ENCODE peak calls at places on chromosomes 6 and 20, in six cellular contexts. H is tibial artery, E is fibroblast of the aortic adventitia, P is fibroblast of lung, C is astrocyte of the spinal cord, A is PC-3. N is an unnamed sample.

GRCh38 chr6:110813338-110813737 is 1.9 kb downstream of the CDK19 start:
- DNase-seq in A (no peak), P (no peak), E (no peak), H (no peak), C (no peak), N (no peak)

GRCh38 chr6:125733516-125734300 is 15.7 kb upstream of the HEY2 start:
- DNase-seq in C (no peak), P (no peak), A (no peak), H (no peak), E (no peak), N (no peak)

GRCh38 chr6:10384064-10384317 is 30.9 kb downstream of the TFAP2A start:
- DNase-seq in P (no peak), E (no peak), A (no peak), C (no peak), H (no peak), N (no peak)

GRCh38 chr6:71405416-71405815 is 116.8 kb downstream of the OGFRL1 start:
- DNase-seq in E (no peak), C (no peak), A (no peak), P (no peak), H (no peak), N (no peak)

GRCh38 chr6:40419881-40420705 is 167.1 kb downstream of the LRFN2 start:
- DNase-seq in C (no peak), E (no peak), P (no peak), A (no peak), H (no peak), N (no peak)

GRCh38 chr20:59001449-59002171 is 5.4 kb downstream of the CTSZ start:
- DNase-seq in E (no peak), C (no peak), H (no peak), P (no peak), A (no peak), N (no peak)

GRCh38 chr6:15575357-15576037 is 87.3 kb downstream of the DTNBP1 start:
- DNase-seq in E (no peak), A (no peak), C (no peak), P (no peak), H (no peak), N (no peak)

GRCh38 chr6:106486236-106486635 is 125.7 kb downstream of the CRYBG1 start:
- DNase-seq in C (peak; percentile 76), P (peak; percentile 94), H (no peak), E (no peak), A (no peak), N (no peak)

GRCh38 chr6:31118178-31118577 is 2.1 kb downstream of the CDSN start:
- DNase-seq in A (no peak), H (no peak), E (no peak), C (no peak), P (no peak), N (no peak)

DNA sequence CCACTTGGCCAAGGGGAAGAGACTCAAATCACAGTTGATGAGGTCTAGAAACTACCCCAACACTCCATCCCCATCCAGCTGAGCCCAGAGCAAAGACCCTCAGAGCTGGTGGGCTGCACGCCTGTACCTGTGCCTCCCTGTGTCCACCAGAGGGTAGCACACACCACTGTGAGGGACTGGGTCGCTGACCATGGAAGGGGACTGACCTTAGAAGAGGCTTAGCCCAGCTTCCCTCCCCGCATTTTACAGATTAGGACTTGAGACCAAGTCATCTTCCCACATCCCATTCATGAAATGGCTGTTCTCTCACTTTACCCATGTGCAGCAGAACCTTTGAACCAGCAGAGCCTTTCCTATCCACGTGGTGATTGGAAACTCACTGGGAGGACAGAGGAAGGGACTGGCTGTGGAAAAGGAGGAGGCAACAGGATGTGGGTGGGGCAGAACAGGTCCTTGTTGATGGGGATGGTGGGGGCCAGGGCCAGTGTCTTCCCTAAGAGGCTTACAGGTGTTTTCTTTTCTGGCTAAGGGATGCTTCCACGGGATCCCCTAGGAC is 44.3 kb downstream of the CPXM1 start:
- DNase-seq in C (peak; percentile 46), A (peak; percentile 71), P (peak; percentile 24), H (no peak), E (peak; percentile 65), N (no peak)
- TF ChIP-seq CTCF in C (peak; percentile 87), A (peak; percentile 94), P (peak; percentile 79), H (peak; percentile 35), E (peak; percentile 86), N (peak; percentile 33)

GRCh38 chr20:36147707-36148106 is 6.8 kb upstream of the EPB41L1 start:
- DNase-seq in H (peak; percentile 30), C (peak; percentile 14), E (peak; percentile 94), A (no peak), P (peak; percentile 47), N (no peak)

GRCh38 chr20:36149469-36149868 is 5.1 kb upstream of the EPB41L1 start:
- DNase-seq in H (peak; percentile 35), P (no peak), A (no peak), E (no peak), C (no peak), N (no peak)

GRCh38 chr20:36150489-36150846 is 4.1 kb upstream of the EPB41L1 start:
- DNase-seq in C (no peak), A (no peak), H (no peak), E (no peak), P (no peak), N (no peak)

GRCh38 chr20:36149012-36149411 is 5.5 kb upstream of the EPB41L1 start:
- DNase-seq in C (no peak), P (no peak), A (no peak), H (no peak), E (no peak), N (no peak)

DNA sequence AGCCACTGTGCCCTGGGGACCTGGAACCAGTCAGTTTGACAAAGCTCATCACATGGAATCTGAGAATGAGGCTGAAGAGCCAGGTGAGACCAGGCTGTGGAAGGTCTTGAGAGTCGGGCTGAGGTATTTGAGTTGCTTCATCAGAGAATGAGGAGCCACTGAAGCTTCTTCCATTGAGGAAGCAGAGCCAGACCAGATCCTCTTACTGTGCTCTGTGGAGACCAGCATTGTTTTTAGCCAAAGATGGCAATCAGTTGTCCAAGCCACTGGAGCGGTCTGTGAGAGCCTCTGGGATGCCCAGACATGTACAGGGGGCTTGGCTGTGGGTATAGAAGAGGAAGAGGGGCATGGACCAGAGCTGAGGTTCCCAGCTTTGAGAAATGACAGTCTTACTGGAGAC is 6.1 kb upstream of the EPB41L1 start:
- DNase-seq in E (no peak), C (no peak), A (no peak), H (no peak), P (no peak), N (no peak)
- H3K4me3 ChIP-seq in E (no peak overlapping the region), C (no peak overlapping the region), A (no peak overlapping the region), H (no peak overlapping the region), P (no peak overlapping the region), N (no peak overlapping the region)

GRCh38 chr6:76684881-76685280 is 612.4 kb upstream of the IMPG1 start:
- DNase-seq in C (peak; percentile 15), E (no peak), A (no peak), H (no peak), P (no peak), N (no peak)
- TF ChIP-seq CTCF in C (peak; percentile 12), E (no peak), A (no peak), H (no peak), P (no peak), N (no peak)

GRCh38 chr20:9510926-9511325 is 3.5 kb upstream of the LAMP5 start:
- DNase-seq in P (no peak), E (no peak), H (no peak), A (no peak), C (no peak), N (no peak)
- H3K4me3 ChIP-seq in P (no peak overlapping the region), E (no peak overlapping the region), H (no peak overlapping the region), A (no peak overlapping the region), C (no peak overlapping the region), N (no peak overlapping the region)

DNA sequence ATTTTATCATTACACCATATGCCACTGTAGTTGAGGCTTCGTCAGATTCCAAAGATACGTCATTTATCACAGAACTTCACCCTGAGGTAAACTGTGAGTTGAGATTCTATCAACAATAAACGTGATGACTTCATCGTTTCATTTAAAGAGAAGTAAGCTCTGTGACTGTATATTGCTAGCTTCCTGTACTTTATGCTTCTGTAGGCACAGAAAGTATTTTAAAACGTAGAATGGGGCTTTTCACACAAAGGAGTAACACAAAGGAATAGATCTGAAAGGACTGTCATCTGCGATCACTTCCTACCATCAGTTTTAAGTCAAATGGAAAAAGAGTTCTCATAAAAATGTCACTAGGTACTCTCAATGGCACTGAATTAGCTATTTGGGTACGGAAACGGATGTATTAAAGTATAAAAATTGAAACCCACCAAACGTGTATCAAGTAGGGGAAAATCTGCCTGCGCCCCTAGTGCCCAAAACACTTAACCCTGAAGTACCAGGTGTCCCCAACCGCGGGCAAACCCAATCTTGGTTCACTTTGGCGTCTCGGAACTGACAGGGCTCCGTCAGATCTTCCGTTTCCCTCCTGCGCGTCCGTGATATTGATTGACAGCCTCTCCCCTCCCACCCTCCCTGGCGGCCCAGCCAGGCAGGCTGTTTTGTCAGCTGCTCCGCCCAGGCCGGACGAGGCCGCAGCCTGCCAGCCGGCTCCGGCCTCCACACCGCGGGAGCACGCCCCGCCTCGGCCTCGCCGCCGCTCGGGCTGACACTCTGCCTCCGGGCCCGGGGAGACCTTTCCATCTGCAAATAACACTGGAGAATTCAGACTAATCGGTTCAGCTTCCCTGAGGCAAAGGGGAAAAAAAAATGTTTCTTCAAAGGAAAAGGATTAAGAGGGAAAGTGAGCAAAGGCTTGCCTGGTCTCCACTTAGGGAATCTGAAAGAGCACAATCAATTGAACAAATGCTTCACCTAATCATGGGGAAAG is 234.7 kb upstream of the MCHR2 start:
- DNase-seq in E (peak; percentile 50), P (peak; percentile 75), A (peak; percentile 78), H (peak; percentile 62), C (peak; percentile 59), N (peak; percentile 24)
- TF ChIP-seq CTCF in E (peak; percentile 41), P (peak; percentile 36), A (no peak), H (no peak), C (peak; percentile 31), N (no peak)

GRCh38 chr6:147322299-147323162 is 118.3 kb downstream of the STXBP5 start:
- DNase-seq in A (no peak), H (no peak), E (peak; percentile 9), C (no peak), P (no peak), N (no peak)
- H3K4me3 ChIP-seq in A (no peak overlapping the region), H (no peak overlapping the region), E (no peak overlapping the region), C (no peak overlapping the region), P (no peak overlapping the region), N (no peak overlapping the region)

GRCh38 chr20:19019734-19020364 is 192.6 kb upstream of the SLC24A3 start:
- DNase-seq in A (no peak), H (no peak), C (no peak), E (no peak), P (no peak), N (no peak)
- TF ChIP-seq CTCF in A (peak; percentile 24), H (no peak), C (no peak), E (no peak), P (no peak), N (no peak)

GRCh38 chr6:7540595-7540994 is 876 bp upstream of the DSP start:
- DNase-seq in A (no peak), H (no peak), P (peak; percentile 44), C (no peak), E (no peak), N (no peak)
- H3K4me3 ChIP-seq in A (peak overlapping the region; percentile 95), H (no peak overlapping the region), P (no peak overlapping the region), C (peak overlapping the region; percentile 56), E (peak overlapping the region; percentile 3), N (peak overlapping the region; percentile 70)

DNA sequence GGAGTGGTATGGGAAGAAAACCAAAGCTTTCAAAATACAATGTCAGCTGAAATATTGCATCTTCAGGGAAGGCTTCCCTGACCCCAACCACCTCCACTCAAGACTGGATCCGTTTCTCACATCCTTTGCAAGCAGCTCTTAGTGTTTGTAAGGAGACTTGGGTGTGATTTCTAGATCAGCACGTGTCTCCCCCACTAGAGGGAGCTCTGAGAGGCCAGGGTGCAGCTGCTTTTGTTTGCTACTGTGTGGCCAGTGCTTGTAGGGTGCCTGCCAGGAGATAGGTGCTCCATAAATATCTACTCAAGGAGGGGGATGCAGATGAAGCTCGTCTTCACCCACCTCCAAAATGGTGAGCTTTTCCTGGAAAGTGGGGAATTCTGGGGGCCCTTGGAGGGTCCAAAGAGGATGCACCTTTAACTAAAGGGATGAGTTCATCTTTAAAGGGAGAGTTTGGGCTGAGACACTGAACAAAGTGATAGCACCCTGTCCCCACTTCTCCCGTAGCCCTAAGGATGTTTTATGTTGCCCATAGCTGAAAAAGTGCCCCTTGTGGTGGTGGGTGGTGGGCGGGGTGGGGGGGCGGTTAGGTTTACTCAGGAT is 52.6 kb upstream of the MAFB start:
- DNase-seq in H (peak; percentile 32), C (peak; percentile 22), P (peak; percentile 16), A (peak; percentile 59), E (peak; percentile 44), N (peak; percentile 25)
- TF ChIP-seq CTCF in H (peak; percentile 57), C (peak; percentile 65), P (peak; percentile 83), A (peak; percentile 78), E (peak; percentile 62), N (peak; percentile 58)